ENCODE peak calls at places on chromosomes 3 and 15, in ten cellular contexts. P, G, A, X, B, D, V, W, S and Y are unnamed samples.

GRCh38 chr3:56122911-56123310 is 345.4 kb downstream of the ERC2 start:
- DNase-seq in G (no peak), X (no peak), A (no peak), D (no peak), W (no peak), S (no peak), B (no peak), P (no peak), V (no peak), Y (no peak)

GRCh38 chr3:73433681-73434080 is 191.1 kb downstream of the PDZRN3 start:
- DNase-seq in S (no peak), G (no peak), W (no peak), D (no peak), X (no peak), V (no peak), P (no peak), A (no peak), B (no peak), Y (no peak)

GRCh38 chr3:178353292-178353814 is 182.9 kb upstream of the KCNMB2 start:
- DNase-seq in B (no peak), S (no peak), P (no peak), A (no peak), G (no peak), D (no peak), X (peak; percentile 39), W (no peak), V (no peak), Y (no peak)

GRCh38 chr15:44726568-44727461 is 9.5 kb upstream of the TRIM69 start:
- DNase-seq in S (no peak), B (peak; percentile 97), D (peak; percentile 67), A (peak; percentile 78), P (no peak), V (peak; percentile 92), X (peak; percentile 93), W (peak; percentile 95), G (no peak), Y (peak; percentile 79)

GRCh38 chr3:123618768-123619484 is 34.1 kb upstream of the HACD2 start:
- DNase-seq in B (no peak), G (peak; percentile 81), X (peak; percentile 74), P (peak; percentile 75), W (no peak), S (no peak), D (peak; percentile 74), V (no peak), A (peak; percentile 39), Y (no peak)

GRCh38 chr3:133259767-133260166 is 140.1 kb upstream of the BFSP2 start:
- DNase-seq in X (no peak), D (no peak), W (no peak), B (no peak), G (no peak), V (no peak), P (no peak), S (no peak), A (no peak), Y (no peak)

GRCh38 chr3:169664034-169664820 is 715 bp upstream of the MECOM start:
- DNase-seq in S (peak; percentile 65), B (no peak), W (no peak), A (no peak), P (peak; percentile 51), G (no peak), X (no peak), D (no peak), V (no peak), Y (no peak)

GRCh38 chr3:60523536-60523935 is 727.7 kb downstream of the FHIT start:
- DNase-seq in S (no peak), W (no peak), A (no peak), X (no peak), D (no peak), V (no peak), P (no peak), B (no peak), G (no peak), Y (no peak)

GRCh38 chr3:33717616-33717865 is 513 bp downstream of the CLASP2 start:
- DNase-seq in B (no peak), S (no peak), W (no peak), P (peak; percentile 84), G (no peak), A (no peak), D (peak; percentile 51), V (peak; percentile 29), X (no peak), Y (no peak)

GRCh38 chr15:39140060-39140604 is 440.7 kb upstream of the THBS1 start:
- DNase-seq in A (peak; percentile 95), D (peak; percentile 47), W (no peak), P (no peak), B (no peak), S (no peak), G (no peak), X (peak; percentile 98), V (peak; percentile 92), Y (no peak)

GRCh38 chr15:85587707-85588441 is 206.9 kb downstream of the KLHL25 start:
- DNase-seq in A (no peak), P (no peak), X (peak; percentile 89), V (peak; percentile 67), D (no peak), B (no peak), G (no peak), W (no peak), S (peak; percentile 68), Y (no peak)

DNA sequence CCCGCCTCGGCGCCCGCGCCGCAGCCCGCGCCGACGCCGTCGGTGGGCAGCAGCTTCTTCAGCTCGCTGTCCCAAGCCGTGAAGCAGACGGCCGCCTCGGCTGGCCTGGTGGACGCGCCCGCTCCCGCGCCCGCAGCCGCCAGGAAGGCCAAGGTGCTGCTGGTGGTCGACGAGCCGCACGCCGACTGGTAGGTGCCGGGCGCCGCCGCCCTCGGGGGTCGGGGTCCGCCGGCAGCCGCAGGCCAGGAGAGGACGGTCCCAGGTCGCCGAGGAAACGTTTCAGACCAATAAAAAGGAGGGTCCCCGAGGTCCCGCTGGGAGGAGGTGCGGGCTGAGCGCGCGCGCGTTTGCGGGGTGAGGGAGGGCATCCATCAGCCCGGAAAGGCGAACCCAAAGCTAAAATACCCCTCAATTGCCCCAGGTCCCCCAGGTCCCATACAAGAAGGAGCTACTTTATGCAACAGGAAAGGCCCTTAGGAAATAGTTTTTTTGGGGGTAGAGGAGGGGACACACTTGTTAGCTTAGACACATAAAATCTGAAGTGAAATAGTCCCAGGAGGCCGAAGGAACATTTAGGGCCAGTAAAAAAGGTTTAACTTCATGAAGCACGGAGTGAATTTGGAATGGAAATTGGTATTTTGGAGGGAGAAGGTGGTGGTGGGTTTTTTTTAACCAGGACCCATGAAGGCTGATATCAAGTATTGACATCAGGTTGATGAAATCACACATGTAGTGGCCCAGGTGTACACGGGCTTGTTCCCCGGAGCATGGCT is 739 bp downstream of the SYN2 start:
- DNase-seq in W (no peak), D (no peak), P (peak; percentile 42), X (no peak), B (no peak), A (no peak), G (no peak), S (no peak), V (no peak), Y (peak; percentile 2)
- H3K27me3 ChIP-seq in W (no peaks in the 10 kb centered on the region), D (peaks cover 4% of the 10 kb centered on the region), P (peaks cover 48% of the 10 kb centered on the region), X (peaks cover 27% of the 10 kb centered on the region), B (peaks cover 8% of the 10 kb centered on the region), A (peaks cover 43% of the 10 kb centered on the region), G (peaks cover 14% of the 10 kb centered on the region), S (peaks cover 31% of the 10 kb centered on the region), V (peaks cover 36% of the 10 kb centered on the region), Y (no peaks in the 10 kb centered on the region)

DNA sequence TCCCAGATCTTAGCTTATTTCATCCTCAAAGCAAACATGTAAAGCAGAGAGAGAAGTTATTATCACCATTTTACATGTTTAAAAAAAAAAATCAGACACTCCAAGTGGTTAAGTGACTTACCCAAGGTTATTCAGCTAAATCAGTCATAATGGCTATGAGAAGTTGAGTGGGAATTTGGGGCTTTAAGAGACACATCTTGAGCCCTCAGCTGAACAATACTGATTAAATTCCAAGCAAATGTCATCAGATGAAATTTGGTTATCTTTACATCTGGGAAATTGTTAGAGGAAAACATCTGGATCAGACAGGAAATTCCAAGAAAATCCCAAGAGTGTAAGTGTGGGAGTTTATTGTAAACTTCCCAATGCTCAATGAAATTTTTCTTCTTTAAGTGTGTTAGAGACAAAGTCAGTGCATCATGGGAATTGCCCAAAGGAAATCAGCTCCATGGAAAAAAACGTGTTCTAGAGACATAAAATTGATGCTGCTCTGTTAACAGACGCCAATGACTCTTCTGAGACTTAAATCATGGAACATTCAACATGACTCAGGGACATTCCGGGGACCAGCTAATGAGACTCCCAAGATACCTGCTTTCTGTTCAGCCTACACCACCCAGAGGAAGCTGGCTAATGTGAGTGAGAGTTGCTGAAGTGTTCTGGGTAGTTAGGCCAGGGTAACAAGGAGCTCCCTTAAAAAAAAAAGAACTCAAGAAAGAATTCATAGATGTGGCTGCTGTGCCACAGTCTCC is 19.8 kb upstream of the DCLK3 start:
- DNase-seq in V (no peak), X (no peak), D (no peak), W (no peak), B (no peak), A (no peak), G (no peak), P (no peak), S (no peak), Y (no peak)
- H3K27me3 ChIP-seq in V (no peaks in the 10 kb centered on the region), X (no peaks in the 10 kb centered on the region), D (no peaks in the 10 kb centered on the region), W (no peaks in the 10 kb centered on the region), B (no peaks in the 10 kb centered on the region), A (peaks cover 4% of the 10 kb centered on the region), G (no peaks in the 10 kb centered on the region), P (no peaks in the 10 kb centered on the region), S (no peaks in the 10 kb centered on the region), Y (no peaks in the 10 kb centered on the region)

DNA sequence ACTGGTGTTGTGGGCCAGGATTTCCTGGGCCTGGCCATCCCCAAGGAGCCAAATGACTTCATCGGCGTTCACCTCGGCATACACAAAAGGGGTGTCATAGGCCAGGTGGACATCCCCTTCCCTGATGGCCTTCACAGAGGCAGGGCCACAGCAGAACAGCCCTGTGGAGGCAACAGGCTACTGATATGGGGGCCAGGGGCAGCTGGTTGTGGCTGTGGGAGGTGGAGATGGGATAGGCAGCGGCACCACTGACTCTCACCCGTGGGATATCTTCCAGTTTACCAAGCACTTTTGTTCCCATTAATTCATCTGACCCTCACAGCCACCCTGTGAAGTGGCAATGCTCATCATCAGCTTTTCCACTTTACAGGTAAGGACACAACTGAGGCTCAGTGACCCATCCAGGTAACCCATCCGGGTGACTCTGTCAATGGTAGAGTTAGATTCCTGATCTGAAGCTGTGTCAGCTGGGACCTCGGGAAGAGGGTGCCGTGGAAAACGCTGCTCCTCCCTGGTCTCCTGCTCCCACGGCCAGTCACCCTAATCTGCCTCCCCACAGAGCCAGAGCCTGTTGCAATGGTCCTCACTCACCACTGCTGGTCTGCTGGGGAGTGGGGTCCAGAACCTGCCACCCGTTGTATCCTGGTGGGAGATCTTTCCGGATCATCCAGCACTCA is 15.3 kb upstream of the TGM5 start:
- DNase-seq in X (no peak), W (no peak), A (no peak), B (no peak), D (no peak), V (no peak), P (no peak), G (no peak), S (no peak), Y (no peak)
- H3K27me3 ChIP-seq in X (peaks cover 23% of the 10 kb centered on the region), W (no peaks in the 10 kb centered on the region), A (peaks cover 20% of the 10 kb centered on the region), B (no peaks in the 10 kb centered on the region), D (peaks cover 6% of the 10 kb centered on the region), V (peaks cover 7% of the 10 kb centered on the region), P (peaks cover 10% of the 10 kb centered on the region), G (no peaks in the 10 kb centered on the region), S (no peaks in the 10 kb centered on the region), Y (no peaks in the 10 kb centered on the region)

DNA sequence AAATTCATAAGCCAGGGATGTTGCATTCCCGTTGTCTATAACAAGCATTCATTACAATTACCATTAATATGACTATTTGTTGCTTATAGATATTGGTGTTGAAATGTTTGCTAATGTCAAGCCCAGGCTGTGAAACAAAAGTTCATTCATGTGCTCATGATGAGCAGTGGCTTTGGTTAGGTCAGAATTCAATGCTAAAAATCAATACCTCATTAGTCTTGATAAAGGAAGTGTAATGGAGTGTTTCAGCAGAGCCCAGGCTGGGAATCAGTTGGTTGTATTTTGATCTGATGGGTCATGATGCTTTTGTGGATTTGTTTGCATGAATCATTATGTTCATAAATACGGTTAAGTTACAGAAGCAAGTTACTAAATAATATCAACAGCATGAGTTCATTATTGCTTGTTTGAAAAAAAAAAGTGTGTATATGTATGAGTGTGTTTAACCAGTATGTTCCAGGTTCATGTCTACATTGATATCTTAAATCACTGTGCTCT is 13.6 kb upstream of the ZNF774 start:
- DNase-seq in X (no peak), V (no peak), D (no peak), A (no peak), B (no peak), W (no peak), P (no peak), S (no peak), G (no peak), Y (no peak)
- H3K27me3 ChIP-seq in X (no peaks in the 10 kb centered on the region), V (no peaks in the 10 kb centered on the region), D (no peaks in the 10 kb centered on the region), A (no peaks in the 10 kb centered on the region), B (no peaks in the 10 kb centered on the region), W (no peaks in the 10 kb centered on the region), P (no peaks in the 10 kb centered on the region), S (no peaks in the 10 kb centered on the region), G (no peaks in the 10 kb centered on the region), Y (no peaks in the 10 kb centered on the region)